ENCODE peak calls at places on chromosomes 7 and 10, in nine cellular contexts. W is A673, R is fibroblast of lung, E is DND-41, S is A549, Z is astrocyte, H is colonic mucosa, A is tibial artery, L is IMR-90. N is an unnamed sample. For H3K4me1, the result is how much of the 10 kb centered on the place peaks cover.

GRCh38 chr10:63724922-63725321 is 203.7 kb downstream of the REEP3 start:
- DNase-seq in W (no peak), R (no peak), E (no peak), S (no peak), Z (no peak), H (no peak), A (no peak), L (no peak), N (no peak)

GRCh38 chr10:71222541-71223364 is 10.4 kb downstream of the UNC5B start:
- DNase-seq in W (no peak), R (no peak), E (no peak), S (no peak), Z (peak), H (no peak), A (peak), L (peak), N (no peak)

GRCh38 chr7:2539031-2540028 is 16.0 kb downstream of the BRAT1 start:
- DNase-seq in W (no peak), R (no peak), E (no peak), S (no peak), Z (no peak), H (no peak), A (peak), L (no peak), N (no peak)

GRCh38 chr7:98352621-98353020 is 48.3 kb downstream of the BAIAP2L1 start:
- DNase-seq in W (no peak), R (peak), E (no peak), S (peak), Z (peak), H (peak), A (no peak), L (peak), N (no peak)

GRCh38 chr7:747186-747585 is 20.1 kb upstream of the PRKAR1B start:
- DNase-seq in W (no peak), R (no peak), E (no peak), S (no peak), Z (no peak), H (no peak), A (peak), L (no peak), N (peak)

GRCh38 chr7:90708841-90709317 is 112.8 kb downstream of the CDK14 start:
- DNase-seq in W (peak), R (no peak), E (peak), S (peak), Z (peak), H (peak), A (no peak), L (no peak), N (no peak)

GRCh38 chr7:19677201-19677600 is 31.6 kb downstream of the POLR1F start:
- DNase-seq in W (peak), R (peak), E (peak), S (no peak), Z (peak), H (no peak), A (no peak), L (no peak), N (no peak)

GRCh38 chr7:12884033-12884432 is 196.6 kb downstream of the ARL4A start:
- DNase-seq in W (no peak), R (peak), E (no peak), S (no peak), Z (peak), H (no peak), A (no peak), L (peak), N (no peak)

GRCh38 chr10:99908512-99908911 is 101.2 kb downstream of the DNMBP start:
- DNase-seq in W (no peak), R (no peak), E (no peak), S (no peak), Z (peak), H (no peak), A (no peak), L (peak), N (no peak)
- H3K4me1 ChIP-seq in W (under half), R (under half), E (under half), S (under half), Z (under half), H (under half), A (under half), L (under half), N (under half)

DNA sequence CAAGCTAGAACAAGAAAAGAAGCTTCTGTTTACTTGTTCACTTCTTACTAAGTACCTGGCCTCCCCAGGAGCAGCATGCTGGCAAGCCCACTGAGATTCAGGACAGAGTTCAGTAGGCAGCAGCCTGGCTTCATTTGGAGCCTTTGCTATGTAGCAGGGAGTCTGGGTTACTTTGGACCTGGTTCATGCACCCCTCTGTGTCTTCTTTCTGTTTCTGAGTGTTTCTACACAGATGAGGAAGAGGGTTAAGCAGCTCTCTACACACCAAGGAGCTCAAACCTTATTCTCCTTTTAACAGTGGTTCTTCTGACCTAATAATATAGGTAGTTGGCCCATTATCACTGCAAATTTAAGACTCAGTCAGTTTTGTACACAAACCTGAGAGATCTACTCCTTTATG is 152.9 kb downstream of the ARID5B start:
- DNase-seq in W (no peak), R (no peak), E (no peak), S (no peak), Z (no peak), H (no peak), A (no peak), L (no peak), N (no peak)
- H3K4me3 ChIP-seq in W (no peak), R (peak), E (no peak), S (no peak), Z (peak), H (no peak), A (peak), L (peak), N (no peak)

GRCh38 chr10:119668461-119668860 is 17.3 kb downstream of the BAG3 start:
- DNase-seq in W (no peak), R (no peak), E (no peak), S (no peak), Z (no peak), H (no peak), A (no peak), L (no peak), N (no peak)
- H3K4me1 ChIP-seq in W (under half), R (under half), E (under half), S (half or more), Z (half or more), H (under half), A (half or more), L (under half), N (half or more)

GRCh38 chr10:89540550-89540949 is 5.2 kb upstream of the SLC16A12 start:
- DNase-seq in W (no peak), R (peak), E (no peak), S (no peak), Z (peak), H (no peak), A (no peak), L (peak), N (no peak)
- H3K4me3 ChIP-seq in W (no peak), R (no peak), E (no peak), S (no peak), Z (no peak), H (no peak), A (no peak), L (no peak), N (no peak)

N was measured in lower lobe of right lung.